ENCODE peak calls at places on chromosome 11, in eight cellular contexts. E is colonic mucosa, J is heart right ventricle, I is HepG2, Z is HFF-Myc, X is thoracic aorta, W is body of pancreas, L is tibial artery. C is an unnamed sample.

GRCh38 chr11:130798280-130798679 is 118.0 kb downstream of the SNX19 start:
- DNase-seq in L (no peak), Z (peak; percentile 79), W (no peak), I (no peak), E (no peak), X (no peak), J (no peak), C (peak; percentile 91)

GRCh38 chr11:61952882-61953281 is 2.7 kb downstream of the BEST1 start:
- DNase-seq in W (no peak), Z (no peak), J (no peak), L (no peak), X (no peak), E (no peak), I (no peak), C (no peak)

GRCh38 chr11:65822760-65823528 is 10.8 kb upstream of the SNX32 start:
- DNase-seq in L (peak; percentile 5), X (no peak), W (peak; percentile 80), Z (no peak), J (no peak), E (peak; percentile 73), I (no peak), C (no peak)

GRCh38 chr11:10309163-10310093 is 4.6 kb downstream of the ADM start:
- DNase-seq in E (peak; percentile 78), Z (no peak), X (no peak), I (peak; percentile 74), J (peak; percentile 64), W (peak; percentile 91), L (peak; percentile 89), C (peak; percentile 83)

GRCh38 chr11:35066783-35067476 is 72.0 kb upstream of the CD44 start:
- DNase-seq in J (no peak), W (no peak), X (no peak), I (no peak), E (no peak), Z (no peak), L (no peak), C (no peak)

GRCh38 chr11:114080219-114080618 is 20.7 kb downstream of the ZBTB16 start:
- DNase-seq in L (no peak), I (no peak), X (no peak), Z (no peak), W (no peak), E (no peak), J (no peak), C (peak; percentile 67)

GRCh38 chr11:123413636-123414035 is 16.4 kb upstream of the GRAMD1B start:
- DNase-seq in L (no peak), X (no peak), W (no peak), Z (no peak), I (peak; percentile 29), E (no peak), J (no peak), C (no peak)

GRCh38 chr11:44833869-44834452 is 107.2 kb downstream of the TSPAN18 start:
- DNase-seq in X (no peak), J (no peak), W (no peak), L (no peak), E (no peak), I (no peak), Z (no peak), C (no peak)

GRCh38 chr11:92227233-92227593 is 2.6 kb downstream of the FAT3 start:
- DNase-seq in L (no peak), W (no peak), J (no peak), E (no peak), X (no peak), Z (no peak), I (no peak), C (no peak)

GRCh38 chr11:35364101-35364780 is 55.1 kb downstream of the SLC1A2 start:
- DNase-seq in I (no peak), J (peak; percentile 36), W (peak; percentile 73), E (peak; percentile 35), Z (peak; percentile 85), L (peak; percentile 91), X (peak; percentile 54), C (peak; percentile 90)

GRCh38 chr11:47264119-47264915 is 5.6 kb upstream of the MADD start:
- DNase-seq in Z (no peak), W (no peak), L (no peak), J (no peak), E (no peak), X (no peak), I (no peak), C (peak; percentile 40)

GRCh38 chr11:2312232-2313042 is 10.6 kb downstream of the TSPAN32 start:
- DNase-seq in J (no peak), E (no peak), I (no peak), X (no peak), Z (peak; percentile 17), L (peak; percentile 77), W (no peak), C (peak; percentile 69)

GRCh38 chr11:6526411-6527135 is 29.5 kb downstream of the DNHD1 start:
- DNase-seq in Z (no peak), J (no peak), X (no peak), E (no peak), L (no peak), W (no peak), I (no peak), C (no peak)

GRCh38 chr11:95095858-95096587 is 6.4 kb downstream of the ENDOD1 start:
- DNase-seq in L (no peak), I (no peak), Z (no peak), E (no peak), X (no peak), W (no peak), J (no peak), C (peak; percentile 52)
- H3K4me3 ChIP-seq in L (no peak overlapping the region), I (no peak overlapping the region), Z (no peak overlapping the region), E (no peak overlapping the region), X (peak overlapping the region; percentile 16), W (no peak overlapping the region), J (no peak overlapping the region), C (no peak overlapping the region)

GRCh38 chr11:134151083-134151747 is 72.6 kb downstream of the NCAPD3 start:
- DNase-seq in E (no peak), I (no peak), X (no peak), J (no peak), L (no peak), W (no peak), Z (no peak), C (no peak)

GRCh38 chr11:134150195-134150903 is 73.4 kb downstream of the NCAPD3 start:
- DNase-seq in L (no peak), I (no peak), Z (no peak), J (peak; percentile 41), W (no peak), X (no peak), E (no peak), C (no peak)

GRCh38 chr11:134154441-134154840 is 69.3 kb downstream of the NCAPD3 start:
- DNase-seq in Z (no peak), W (no peak), L (no peak), I (no peak), X (no peak), J (no peak), E (no peak), C (no peak)

GRCh38 chr11:134153147-134153905 is 70.4 kb downstream of the NCAPD3 start:
- DNase-seq in J (no peak), L (no peak), E (no peak), W (no peak), Z (no peak), I (no peak), X (no peak), C (no peak)

GRCh38 chr11:134152692-134153091 is 71.1 kb downstream of the NCAPD3 start:
- DNase-seq in E (no peak), J (no peak), X (no peak), L (no peak), I (no peak), W (peak; percentile 17), Z (no peak), C (no peak)
- TF ChIP-seq CTCF in E (no peak), J (no peak), X (no peak), L (no peak), I (no peak), W (no peak), Z (no peak), C (no peak)

GRCh38 chr11:69641681-69642548 is 959 bp downstream of the CCND1 start:
- DNase-seq in I (no peak), X (no peak), J (no peak), W (no peak), L (no peak), Z (no peak), E (peak; percentile 26), C (no peak)
- H3K4me3 ChIP-seq in I (peak overlapping the region; percentile 86), X (peak overlapping the region; percentile 97), J (peak overlapping the region; percentile 80), W (peak overlapping the region; percentile 62), L (peak overlapping the region; percentile 72), Z (peak overlapping the region; percentile 99), E (peak overlapping the region; percentile 86), C (peak overlapping the region; percentile 89)

GRCh38 chr11:111285205-111286079 is 12.9 kb upstream of the POU2AF3 start:
- DNase-seq in W (no peak), J (no peak), Z (no peak), I (peak; percentile 25), E (no peak), X (no peak), L (no peak), C (no peak)
- TF ChIP-seq CTCF in W (no peak), J (no peak), Z (no peak), I (peak; percentile 27), E (no peak), X (no peak), L (no peak), C (no peak)

GRCh38 chr11:12219732-12220131 is 109.3 kb downstream of the MICAL2 start:
- DNase-seq in W (peak; percentile 39), J (no peak), X (no peak), L (no peak), Z (no peak), E (no peak), I (no peak), C (no peak)
- H3K4me3 ChIP-seq in W (no peak overlapping the region), J (no peak overlapping the region), X (no peak overlapping the region), L (no peak overlapping the region), Z (no peak overlapping the region), E (no peak overlapping the region), I (no peak overlapping the region), C (no peak overlapping the region)

DNA sequence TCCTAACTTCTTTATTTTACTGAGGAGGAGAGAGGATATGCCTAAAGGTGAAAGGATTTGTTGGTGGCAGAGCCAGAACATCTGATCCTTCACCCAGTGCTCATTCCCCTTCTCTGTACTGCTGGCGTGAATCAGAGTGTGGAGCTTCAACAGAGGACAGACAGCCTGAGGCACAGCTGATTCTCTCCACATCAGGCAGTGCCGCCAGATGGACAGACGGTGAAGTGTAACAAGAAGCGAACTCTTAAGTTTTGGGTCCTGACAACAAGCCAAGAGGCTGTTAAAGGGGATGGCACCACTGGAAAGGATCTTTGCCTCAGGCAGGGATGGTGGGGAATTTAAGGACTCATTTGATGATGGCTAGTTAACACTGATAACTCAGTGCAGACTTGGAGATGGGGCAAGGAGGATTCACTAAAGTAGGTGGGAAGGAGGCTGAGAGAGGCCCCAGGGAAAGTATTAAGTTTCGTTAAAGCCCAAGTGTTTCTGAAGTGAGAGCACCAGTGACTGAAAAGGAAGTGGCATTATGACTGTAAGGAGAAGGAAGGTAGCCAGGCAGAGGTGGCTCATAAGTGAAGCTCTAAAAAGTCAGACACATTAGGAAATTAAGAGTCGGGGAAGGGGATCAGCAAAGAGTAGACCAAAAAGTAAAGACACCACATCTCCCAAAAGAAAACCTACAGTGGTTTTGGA is 81.3 kb downstream of the CLPB start:
- DNase-seq in L (no peak), W (no peak), J (no peak), E (no peak), I (no peak), Z (peak; percentile 59), X (no peak), C (peak; percentile 69)
- TF ChIP-seq CTCF in L (no peak), W (no peak), J (peak; percentile 18), E (no peak), I (no peak), Z (peak; percentile 54), X (no peak), C (peak; percentile 65)

GRCh38 chr11:99419991-99420390 is 399.2 kb downstream of the CNTN5 start:
- DNase-seq in J (no peak), L (no peak), W (no peak), I (no peak), E (no peak), X (no peak), Z (no peak), C (no peak)
- H3K4me3 ChIP-seq in J (no peak overlapping the region), L (no peak overlapping the region), W (no peak overlapping the region), I (no peak overlapping the region), E (no peak overlapping the region), X (no peak overlapping the region), Z (no peak overlapping the region), C (no peak overlapping the region)